ENCODE peak calls at places on chromosomes 6 and 20, in four cellular contexts. One of them, this sample, is unnamed.

GRCh38 chr6:140970485-140970884 is 1162.2 kb upstream of the GJE1 start:
- DNase-seq in AG09309: peak
- DNase-seq in thoracic aorta: no peak
- DNase-seq in nephron progenitor cell: no peak
- DNase-seq in this sample: no peak

GRCh38 chr6:13710552-13711383 is 867 bp downstream of the RANBP9 start:
- DNase-seq in AG09309: no peak
- DNase-seq in thoracic aorta: no peak
- DNase-seq in nephron progenitor cell: peak
- DNase-seq in this sample: peak

GRCh38 chr6:110255356-110255755 is 75.1 kb downstream of the CDC40 start:
- DNase-seq in AG09309: no peak
- DNase-seq in thoracic aorta: no peak
- DNase-seq in nephron progenitor cell: peak
- DNase-seq in this sample: no peak

GRCh38 chr6:40909811-40910210 is 129.2 kb downstream of the UNC5CL start:
- DNase-seq in AG09309: no peak
- DNase-seq in thoracic aorta: no peak
- DNase-seq in nephron progenitor cell: no peak
- DNase-seq in this sample: no peak

GRCh38 chr20:32336918-32337347 is 21.2 kb upstream of the ASXL1 start:
- DNase-seq in AG09309: no peak
- DNase-seq in thoracic aorta: no peak
- DNase-seq in nephron progenitor cell: no peak
- DNase-seq in this sample: no peak

GRCh38 chr20:16123623-16124022 is 449.6 kb downstream of the KIF16B start:
- DNase-seq in AG09309: no peak
- DNase-seq in thoracic aorta: no peak
- DNase-seq in nephron progenitor cell: no peak
- DNase-seq in this sample: no peak

GRCh38 chr20:4153251-4153650 is 137.9 kb upstream of the RNF24 start:
- DNase-seq in AG09309: no peak
- DNase-seq in thoracic aorta: no peak
- DNase-seq in nephron progenitor cell: no peak
- DNase-seq in this sample: no peak

GRCh38 chr6:106084973-106085686 is 1.0 kb upstream of the PRDM1 start:
- DNase-seq in AG09309: no peak
- DNase-seq in thoracic aorta: no peak
- DNase-seq in nephron progenitor cell: no peak
- DNase-seq in this sample: no peak

GRCh38 chr20:43722153-43722505 is 4.7 kb downstream of the GTSF1L start:
- DNase-seq in AG09309: no peak
- DNase-seq in thoracic aorta: no peak
- DNase-seq in nephron progenitor cell: no peak
- DNase-seq in this sample: no peak

GRCh38 chr20:57287007-57287810 is 20.8 kb upstream of the BMP7 start:
- DNase-seq in AG09309: no peak
- DNase-seq in thoracic aorta: no peak
- DNase-seq in nephron progenitor cell: no peak
- DNase-seq in this sample: no peak

GRCh38 chr6:84026721-84027164 is 6.8 kb upstream of the MRAP2 start:
- DNase-seq in AG09309: no peak
- DNase-seq in thoracic aorta: no peak
- DNase-seq in nephron progenitor cell: no peak
- DNase-seq in this sample: no peak

GRCh38 chr6:56073761-56074160 is 173.6 kb downstream of the COL21A1 start:
- DNase-seq in AG09309: no peak
- DNase-seq in thoracic aorta: no peak
- DNase-seq in nephron progenitor cell: no peak
- DNase-seq in this sample: no peak

GRCh38 chr6:118562959-118563358 is 14.9 kb downstream of the PLN start:
- DNase-seq in AG09309: no peak
- DNase-seq in thoracic aorta: no peak
- DNase-seq in nephron progenitor cell: no peak
- DNase-seq in this sample: no peak

GRCh38 chr20:64212750-64213149 is 42.8 kb upstream of the PCMTD2 start:
- DNase-seq in AG09309: no peak
- DNase-seq in thoracic aorta: no peak
- DNase-seq in nephron progenitor cell: no peak
- DNase-seq in this sample: no peak

GRCh38 chr20:50776122-50776795 is 18.6 kb upstream of the BCAS4 start:
- DNase-seq in AG09309: no peak
- DNase-seq in thoracic aorta: no peak
- DNase-seq in nephron progenitor cell: no peak
- DNase-seq in this sample: no peak

GRCh38 chr6:170041526-170041925 is 249.4 kb downstream of the DLL1 start:
- DNase-seq in AG09309: no peak
- DNase-seq in thoracic aorta: no peak
- DNase-seq in nephron progenitor cell: no peak
- DNase-seq in this sample: no peak

GRCh38 chr6:121522265-121522664 is 86.8 kb downstream of the GJA1 start:
- DNase-seq in AG09309: peak
- DNase-seq in thoracic aorta: peak
- DNase-seq in nephron progenitor cell: no peak
- DNase-seq in this sample: no peak

GRCh38 chr20:34145280-34145819 is 33.3 kb upstream of the EIF2S2 start:
- DNase-seq in AG09309: no peak
- DNase-seq in thoracic aorta: no peak
- DNase-seq in nephron progenitor cell: no peak
- DNase-seq in this sample: peak

GRCh38 chr6:39225543-39225942 is 3.7 kb downstream of the KCNK5 start:
- DNase-seq in AG09309: no peak
- DNase-seq in thoracic aorta: no peak
- DNase-seq in nephron progenitor cell: no peak
- DNase-seq in this sample: no peak

GRCh38 chr20:62860924-62861691 is 514 bp downstream of the TCFL5 start:
- DNase-seq in AG09309: no peak
- DNase-seq in thoracic aorta: no peak
- DNase-seq in nephron progenitor cell: no peak
- DNase-seq in this sample: no peak

GRCh38 chr20:62859721-62860120 is 1.9 kb downstream of the TCFL5 start:
- DNase-seq in AG09309: no peak
- DNase-seq in thoracic aorta: no peak
- DNase-seq in nephron progenitor cell: no peak
- DNase-seq in this sample: no peak

GRCh38 chr20:62858059-62858458 is 3.6 kb downstream of the TCFL5 start:
- DNase-seq in AG09309: no peak
- DNase-seq in thoracic aorta: no peak
- DNase-seq in nephron progenitor cell: no peak
- DNase-seq in this sample: no peak

GRCh38 chr20:62861732-62862336 is at the start of gene TCFL5:
- DNase-seq in AG09309: no peak
- DNase-seq in thoracic aorta: peak
- DNase-seq in nephron progenitor cell: peak
- DNase-seq in this sample: peak

GRCh38 chr20:62860391-62860923 is 1.2 kb downstream of the TCFL5 start:
- DNase-seq in AG09309: no peak
- DNase-seq in thoracic aorta: no peak
- DNase-seq in nephron progenitor cell: no peak
- DNase-seq in this sample: no peak
- TF ChIP-seq CTCF in AG09309: no peak
- TF ChIP-seq CTCF in thoracic aorta: no peak
- TF ChIP-seq CTCF in nephron progenitor cell: no peak
- TF ChIP-seq CTCF in this sample: no peak

GRCh38 chr20:19903168-19903676 is 113.9 kb upstream of the NAA20 start:
- DNase-seq in AG09309: no peak
- DNase-seq in thoracic aorta: no peak
- DNase-seq in nephron progenitor cell: no peak
- DNase-seq in this sample: no peak
- TF ChIP-seq CTCF in AG09309: peak
- TF ChIP-seq CTCF in thoracic aorta: no peak
- TF ChIP-seq CTCF in nephron progenitor cell: no peak
- TF ChIP-seq CTCF in this sample: no peak

GRCh38 chr6:154261688-154262397 is 94.8 kb downstream of the IPCEF1 start:
- DNase-seq in AG09309: no peak
- DNase-seq in thoracic aorta: no peak
- DNase-seq in nephron progenitor cell: no peak
- DNase-seq in this sample: no peak

GRCh38 chr6:154266560-154267134 is 90.0 kb downstream of the IPCEF1 start:
- DNase-seq in AG09309: no peak
- DNase-seq in thoracic aorta: no peak
- DNase-seq in nephron progenitor cell: no peak
- DNase-seq in this sample: no peak

DNA sequence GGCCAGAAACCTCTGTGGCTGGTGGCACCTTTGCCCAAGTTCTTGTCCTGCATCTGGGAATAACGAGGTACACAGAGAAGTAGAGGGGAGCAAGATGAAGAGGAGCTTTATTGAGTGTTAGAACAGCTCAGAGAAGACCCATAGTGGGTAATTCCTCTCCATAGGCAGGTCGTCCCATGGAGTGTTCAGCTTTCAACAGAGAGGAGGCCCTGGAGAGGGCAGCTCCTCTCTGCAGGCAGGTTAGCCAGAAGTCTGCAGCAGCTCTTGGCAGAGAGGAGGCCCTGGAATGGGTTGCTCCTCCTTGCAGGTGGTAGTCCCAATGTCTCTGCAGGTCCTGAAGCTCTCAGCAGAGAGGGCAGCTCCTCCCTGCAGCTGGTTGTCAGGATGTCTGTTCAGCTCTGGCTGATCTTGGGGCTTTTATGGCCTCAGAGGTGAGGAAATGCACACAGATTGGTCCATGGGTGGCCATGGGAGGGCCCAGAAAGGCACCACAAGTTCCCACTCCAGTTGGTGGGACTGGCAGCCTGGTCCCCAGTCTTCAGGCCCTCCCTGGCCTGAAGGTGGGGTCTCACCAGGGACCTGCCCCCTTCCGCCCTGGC is 89.0 kb downstream of the IPCEF1 start:
- DNase-seq in AG09309: no peak
- DNase-seq in thoracic aorta: no peak
- DNase-seq in nephron progenitor cell: no peak
- DNase-seq in this sample: no peak
- TF ChIP-seq CTCF in AG09309: no peak
- TF ChIP-seq CTCF in thoracic aorta: no peak
- TF ChIP-seq CTCF in nephron progenitor cell: no peak
- TF ChIP-seq CTCF in this sample: no peak

DNA sequence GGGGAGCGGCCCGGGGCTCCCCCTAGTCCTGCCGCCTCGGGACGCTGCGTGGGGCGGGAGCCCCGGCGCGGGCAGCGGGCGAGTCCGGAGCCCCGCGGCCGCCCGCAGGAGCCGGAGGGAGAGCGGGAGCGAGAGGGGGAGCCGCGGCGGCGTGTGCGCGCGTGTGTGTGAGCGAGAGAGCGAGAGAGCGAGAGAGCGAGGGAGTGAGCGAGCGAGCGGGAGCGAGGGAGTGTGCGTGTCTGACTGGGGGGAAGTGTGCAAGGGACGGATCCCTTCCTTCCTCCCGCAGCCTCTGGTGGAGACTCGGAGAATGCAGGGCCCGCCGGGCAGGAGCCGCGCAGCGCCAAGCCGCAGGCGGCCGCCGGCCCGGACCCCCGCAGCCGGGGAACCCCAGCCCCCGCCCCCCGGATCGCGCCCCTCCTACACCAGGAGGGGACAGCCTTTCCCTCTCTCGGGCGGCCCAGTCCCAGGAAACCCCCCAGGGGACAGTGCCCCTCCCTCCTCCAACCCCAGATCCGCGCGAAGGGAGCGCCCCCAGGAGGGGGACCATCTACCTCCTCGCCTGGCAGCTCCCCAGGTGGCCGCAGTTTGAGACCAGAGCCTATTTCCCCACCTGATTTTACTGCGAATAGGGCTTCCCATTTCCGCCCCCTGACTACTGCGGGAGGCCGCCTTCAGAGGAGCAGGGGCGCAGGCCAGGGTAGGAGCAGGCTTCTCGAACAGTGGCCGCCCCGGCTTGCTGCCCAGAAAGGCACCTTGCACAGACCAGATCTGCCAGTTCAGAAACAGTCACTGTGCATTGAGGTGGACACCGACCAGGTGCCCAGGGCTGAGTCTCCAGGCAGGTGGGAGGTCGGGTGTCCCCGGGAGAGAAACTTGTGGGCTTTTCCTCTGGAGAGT is at the start of gene CDH22:
- DNase-seq in AG09309: no peak
- DNase-seq in thoracic aorta: no peak
- DNase-seq in nephron progenitor cell: peak
- DNase-seq in this sample: no peak
- TF ChIP-seq CTCF in AG09309: peak
- TF ChIP-seq CTCF in thoracic aorta: peak
- TF ChIP-seq CTCF in nephron progenitor cell: peak
- TF ChIP-seq CTCF in this sample: peak

DNA sequence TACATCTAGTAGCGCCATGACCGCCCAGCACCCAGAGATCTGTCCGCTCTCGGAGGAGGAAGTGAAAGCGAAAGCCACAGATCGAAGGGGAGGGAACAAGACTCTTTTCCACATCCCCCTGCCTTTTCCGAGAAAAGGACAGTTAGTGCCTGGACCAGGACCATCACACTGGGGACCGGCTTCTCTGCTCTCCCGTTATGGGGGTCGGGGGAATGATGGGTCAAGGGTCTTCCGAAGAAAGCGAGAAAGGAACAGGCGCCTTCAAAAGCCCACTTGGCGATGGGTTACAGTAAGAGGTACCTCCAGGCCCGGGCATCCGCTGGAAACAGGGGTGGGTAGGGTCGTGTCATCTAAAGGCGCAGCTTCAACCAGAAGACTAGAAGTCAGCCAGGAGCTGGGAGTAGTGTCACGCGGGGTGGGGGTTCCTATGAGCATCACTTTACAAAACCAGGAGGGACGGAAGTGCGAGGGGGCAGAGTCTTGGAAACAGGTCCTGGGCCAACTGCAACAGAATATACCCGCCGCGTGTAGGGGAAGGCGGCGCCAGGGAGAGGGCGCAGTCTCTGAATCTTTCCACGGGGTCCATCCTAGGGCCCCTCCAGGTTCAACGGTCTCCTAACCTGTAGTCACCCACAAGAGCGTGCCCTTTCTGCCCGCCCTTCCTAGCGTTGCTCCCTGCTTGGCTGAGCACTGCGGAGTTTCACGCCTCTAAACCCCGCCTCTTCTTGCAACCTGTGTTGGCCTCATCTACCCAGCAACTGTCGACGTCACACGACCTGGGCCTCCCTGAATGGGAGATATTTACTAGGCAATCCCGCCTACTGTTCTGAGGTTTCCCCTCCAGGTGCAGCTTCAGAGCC is at the start of gene PSMB8:
- DNase-seq in AG09309: peak
- DNase-seq in thoracic aorta: peak
- DNase-seq in nephron progenitor cell: peak
- DNase-seq in this sample: peak
- TF ChIP-seq CTCF in AG09309: peak
- TF ChIP-seq CTCF in thoracic aorta: no peak
- TF ChIP-seq CTCF in nephron progenitor cell: no peak
- TF ChIP-seq CTCF in this sample: peak

GRCh38 chr6:72560721-72561593 is 60.9 kb upstream of the KCNQ5 start:
- DNase-seq in AG09309: no peak
- DNase-seq in thoracic aorta: no peak
- DNase-seq in nephron progenitor cell: no peak
- DNase-seq in this sample: no peak
- TF ChIP-seq CTCF in AG09309: no peak
- TF ChIP-seq CTCF in thoracic aorta: no peak
- TF ChIP-seq CTCF in nephron progenitor cell: no peak
- TF ChIP-seq CTCF in this sample: peak

GRCh38 chr6:103800131-103800670 is 1059.5 kb downstream of the HACE1 start:
- DNase-seq in AG09309: no peak
- DNase-seq in thoracic aorta: no peak
- DNase-seq in nephron progenitor cell: no peak
- DNase-seq in this sample: no peak

GRCh38 chr6:103798166-103798565 is 1061.6 kb downstream of the HACE1 start:
- DNase-seq in AG09309: no peak
- DNase-seq in thoracic aorta: no peak
- DNase-seq in nephron progenitor cell: no peak
- DNase-seq in this sample: no peak

GRCh38 chr6:103797738-103798137 is 1062.0 kb downstream of the HACE1 start:
- DNase-seq in AG09309: no peak
- DNase-seq in thoracic aorta: no peak
- DNase-seq in nephron progenitor cell: no peak
- DNase-seq in this sample: no peak
- TF ChIP-seq CTCF in AG09309: no peak
- TF ChIP-seq CTCF in thoracic aorta: no peak
- TF ChIP-seq CTCF in nephron progenitor cell: peak
- TF ChIP-seq CTCF in this sample: peak